ENCODE peak calls at places on chromosomes 5 and 9, in four cellular contexts. F is HepG2, N is K562, B is H1. E is an unnamed sample.

GRCh38 chr9:124695280-124695890 is 75.7 kb downstream of the NR6A1 start:
- DNase-seq in F (no peak), B (no peak), N (no peak), E (no peak)

GRCh38 chr5:61941637-61942036 is 364.4 kb upstream of the KIF2A start:
- DNase-seq in F (no peak), B (no peak), N (no peak), E (no peak)

GRCh38 chr5:67695369-67695768 is 498.8 kb upstream of the CD180 start:
- DNase-seq in B (no peak), N (no peak), F (no peak), E (no peak)

GRCh38 chr5:57383093-57383861 is 99.3 kb downstream of the ACTBL2 start:
- DNase-seq in F (peak), N (peak), B (no peak), E (no peak)

GRCh38 chr5:169706758-169707450 is 69.8 kb downstream of the DOCK2 start:
- DNase-seq in B (no peak), N (no peak), F (no peak), E (no peak)

GRCh38 chr5:120314201-120314600 is 149.9 kb upstream of the PRR16 start:
- DNase-seq in F (no peak), B (no peak), N (no peak), E (no peak)

GRCh38 chr5:93088997-93089396 is 492.0 kb downstream of the NR2F1-AS1 start:
- DNase-seq in B (no peak), F (no peak), N (no peak), E (no peak)

GRCh38 chr5:98795243-98795642 is 21.8 kb downstream of the RGMB start:
- DNase-seq in N (no peak), F (no peak), B (no peak), E (no peak)

GRCh38 chr9:125479846-125480615 is 218.4 kb downstream of the GAPVD1 start:
- DNase-seq in F (no peak), N (no peak), B (no peak), E (no peak)

GRCh38 chr5:59358497-59358896 is 535.0 kb downstream of the PDE4D start:
- DNase-seq in B (no peak), N (no peak), F (no peak), E (no peak)

GRCh38 chr5:36403601-36404311 is 102.1 kb upstream of the RANBP3L start:
- DNase-seq in F (no peak), B (no peak), N (no peak), E (no peak)

GRCh38 chr9:100033877-100034551 is 64.8 kb downstream of the ERP44 start:
- DNase-seq in F (no peak), N (no peak), B (no peak), E (no peak)

GRCh38 chr5:16536246-16536645 is 70.6 kb upstream of the ZNF622 start:
- DNase-seq in N (no peak), B (no peak), F (peak), E (no peak)

GRCh38 chr5:112684737-112685136 is 52.9 kb upstream of the APC start:
- DNase-seq in N (no peak), B (no peak), F (no peak), E (no peak)

GRCh38 chr5:177453852-177454396 is 7.3 kb downstream of the PRR7 start:
- DNase-seq in B (no peak), F (no peak), N (no peak), E (no peak)

GRCh38 chr5:126122942-126123341 is 300.3 kb upstream of the GRAMD2B start:
- DNase-seq in N (no peak), B (no peak), F (no peak), E (no peak)

GRCh38 chr9:101362450-101362849 is 22.4 kb downstream of the BAAT start:
- DNase-seq in F (no peak), N (peak), B (no peak), E (no peak)

GRCh38 chr5:150789943-150790611 is 11.5 kb downstream of the SMIM3 start:
- DNase-seq in F (no peak), N (no peak), B (no peak), E (no peak)

GRCh38 chr9:35844628-35845301 is 15.7 kb downstream of the TMEM8B start:
- DNase-seq in F (no peak), N (no peak), B (no peak), E (peak)

GRCh38 chr5:53613036-53613435 is 52.6 kb downstream of the NDUFS4 start:
- DNase-seq in F (no peak), N (no peak), B (no peak), E (no peak)

GRCh38 chr5:30392897-30393296 is 800.6 kb upstream of the CDH6 start:
- DNase-seq in N (no peak), F (no peak), B (no peak), E (peak)

GRCh38 chr5:174935854-174936474 is 211.6 kb downstream of the MSX2 start:
- DNase-seq in F (peak), B (peak), N (peak), E (peak)

GRCh38 chr5:150113047-150113744 is 26.8 kb upstream of the CSF1R start:
- DNase-seq in N (peak), B (no peak), F (no peak), E (no peak)

GRCh38 chr5:142235050-142235797 is 89.6 kb downstream of the SPRY4 start:
- DNase-seq in F (no peak), N (no peak), B (peak), E (no peak)

GRCh38 chr9:129552064-129552463 is 68.8 kb downstream of the C9orf50 start:
- DNase-seq in B (no peak), N (no peak), F (peak), E (no peak)

GRCh38 chr5:173710528-173710927 is 94.1 kb upstream of the BOD1 start:
- DNase-seq in F (no peak), B (no peak), N (no peak), E (no peak)

GRCh38 chr5:111755942-111756353 is 1.0 kb downstream of the NREP start:
- DNase-seq in N (no peak), F (no peak), B (no peak), E (no peak)

GRCh38 chr5:9456435-9457042 is 89.3 kb downstream of the SEMA5A start:
- DNase-seq in N (no peak), B (no peak), F (no peak), E (no peak)

GRCh38 chr9:120928720-120929389 is 2.3 kb upstream of the TRAF1 start:
- DNase-seq in N (no peak), B (no peak), F (peak), E (peak)

GRCh38 chr9:35771943-35772342 is 17.9 kb upstream of the MSMP start:
- DNase-seq in N (no peak), B (no peak), F (peak), E (no peak)

GRCh38 chr5:167863883-167864282 is 427.6 kb upstream of the WWC1 start:
- DNase-seq in B (no peak), N (no peak), F (no peak), E (no peak)
- TF ChIP-seq JUND in B (no peak), N (no peak), F (no peak), E (no peak)

GRCh38 chr9:126612329-126612812 is 1.4 kb upstream of the LMX1B start:
- DNase-seq in N (no peak), B (no peak), F (no peak), E (no peak)

GRCh38 chr9:126614455-126615248 is 924 bp downstream of the LMX1B start:
- DNase-seq in B (no peak), N (no peak), F (no peak), E (peak)

GRCh38 chr9:126614088-126614454 is 343 bp downstream of the LMX1B start:
- DNase-seq in N (no peak), F (no peak), B (no peak), E (no peak)

GRCh38 chr9:126612813-126613641 is 701 bp upstream of the LMX1B start:
- DNase-seq in B (no peak), F (no peak), N (no peak), E (peak)

DNA sequence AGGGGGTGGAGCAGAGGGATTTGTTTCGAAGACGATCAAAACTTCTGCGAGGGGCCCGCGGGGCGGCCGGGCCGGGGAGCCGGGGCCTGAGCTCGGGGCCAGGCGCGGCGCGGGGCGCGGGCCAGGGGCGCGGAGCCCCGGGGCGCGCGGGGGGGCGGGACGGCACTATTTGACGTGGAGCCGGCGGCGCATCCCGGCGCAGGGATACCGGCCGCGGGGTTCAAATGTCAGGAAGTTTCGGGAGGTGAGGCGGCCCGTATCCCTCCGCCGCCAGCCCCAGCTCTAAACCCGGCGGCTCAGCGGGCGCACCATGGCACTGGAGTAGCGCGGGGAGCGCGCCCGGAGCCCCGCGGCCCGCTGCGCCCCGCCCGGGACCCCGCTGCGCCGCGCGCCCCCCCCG is at the start of gene LMX1B:
- DNase-seq in N (no peak), B (no peak), F (no peak), E (peak)
- TF ChIP-seq JUND in N (no peak), B (no peak), F (no peak), E (no peak)

DNA sequence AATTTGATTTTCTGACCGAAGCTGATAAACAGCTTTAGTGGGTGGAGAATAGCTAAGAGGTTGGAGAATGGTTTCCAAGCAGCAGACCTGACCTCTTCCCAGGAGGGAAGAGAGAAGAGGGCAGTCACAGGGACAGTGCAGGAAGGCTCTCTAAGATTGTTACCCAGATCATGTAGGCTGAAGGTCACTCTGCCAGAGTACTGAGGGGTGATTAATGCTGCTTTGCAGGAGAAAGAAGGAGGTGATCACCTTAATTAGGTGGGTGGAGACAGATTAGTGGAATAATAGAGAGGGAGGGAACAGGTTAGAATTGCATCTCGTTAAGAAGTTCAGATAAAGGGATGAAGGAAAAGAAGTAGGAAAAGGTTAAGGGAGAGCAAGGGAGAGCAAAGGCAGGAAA is 440.5 kb downstream of the BRINP1 start:
- DNase-seq in F (no peak), N (no peak), B (no peak), E (no peak)
- TF ChIP-seq JUND in F (no peak), N (no peak), B (no peak), E (no peak)

DNA sequence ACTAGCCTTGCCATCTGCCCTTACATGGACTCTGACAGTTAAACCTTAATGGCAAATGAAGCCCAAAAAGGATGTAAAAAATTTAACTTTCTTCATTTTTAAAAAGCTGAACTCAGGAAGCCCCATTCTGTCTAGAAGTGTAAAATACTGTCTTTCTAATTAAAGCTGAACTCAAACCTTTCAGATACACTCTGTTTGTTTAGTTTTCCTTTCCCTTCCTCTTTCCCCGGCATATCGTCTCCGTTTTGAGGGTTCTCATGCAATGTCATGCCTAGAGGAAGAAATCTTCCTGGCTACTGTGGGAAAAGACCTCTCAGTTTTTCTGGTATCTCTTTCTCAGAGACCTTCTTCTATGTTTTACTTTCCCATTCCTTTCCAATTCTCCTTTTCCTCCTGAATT is 841.5 kb downstream of the DTWD2 start:
- DNase-seq in N (no peak), B (no peak), F (no peak), E (no peak)
- TF ChIP-seq JUND in N (no peak), B (no peak), F (no peak), E (no peak)

DNA sequence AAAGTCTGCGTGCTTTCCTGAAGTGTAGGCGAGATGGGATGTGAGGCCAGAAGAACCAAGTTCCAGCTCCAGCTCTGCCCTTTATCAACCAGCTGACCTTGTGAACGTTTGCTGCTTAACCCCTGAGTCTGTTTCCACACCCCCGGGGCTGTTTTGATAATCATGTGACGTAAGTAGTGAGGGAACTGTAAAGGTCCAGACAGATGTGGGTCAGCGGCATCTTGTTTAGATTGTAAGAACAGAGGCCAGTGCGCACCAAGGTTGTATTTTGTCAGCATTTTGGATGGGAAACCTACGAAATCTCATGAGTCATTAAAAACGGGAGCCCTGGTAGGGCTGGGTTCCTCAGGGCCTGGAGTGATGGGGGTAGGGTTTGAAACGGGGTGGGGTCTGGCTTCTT is 13.8 kb upstream of the COL15A1 start:
- DNase-seq in F (no peak), N (peak), B (no peak), E (no peak)
- TF ChIP-seq JUND in F (no peak), N (no peak), B (no peak), E (no peak)

DNA sequence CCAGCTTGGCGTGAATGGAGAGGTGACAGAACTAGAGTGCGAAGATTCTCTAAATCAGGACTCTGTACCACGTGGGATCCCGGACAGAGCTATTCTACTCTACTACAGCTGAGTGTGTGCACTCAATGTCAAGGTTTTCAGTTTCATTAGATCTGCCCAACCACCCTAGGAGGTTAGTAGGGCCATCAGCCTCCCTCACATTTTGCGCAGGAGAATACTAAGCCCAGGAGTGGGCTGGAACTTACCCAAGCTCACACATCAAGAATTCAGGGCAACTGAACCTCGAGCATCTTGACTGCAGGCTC is 68.3 kb upstream of the TBC1D2 start:
- DNase-seq in F (no peak), B (no peak), N (no peak), E (no peak)
- TF ChIP-seq JUND in F (no peak), B (no peak), N (no peak), E (no peak)

GRCh38 chr5:14184725-14185124 is 41.6 kb downstream of the TRIO start:
- DNase-seq in B (no peak), N (no peak), F (no peak), E (no peak)

GRCh38 chr5:14184082-14184481 is 40.9 kb downstream of the TRIO start:
- DNase-seq in N (no peak), F (no peak), B (no peak), E (no peak)

GRCh38 chr5:14186132-14186830 is 43.1 kb downstream of the TRIO start:
- DNase-seq in F (no peak), B (no peak), N (no peak), E (no peak)

GRCh38 chr5:14187157-14187556 is 44.0 kb downstream of the TRIO start:
- DNase-seq in B (no peak), N (no peak), F (no peak), E (no peak)

GRCh38 chr5:14185336-14186131 is 42.4 kb downstream of the TRIO start:
- DNase-seq in B (no peak), N (no peak), F (no peak), E (no peak)
- TF ChIP-seq JUND in B (no peak), N (no peak), F (no peak), E (no peak)

E was measured in T47D.